ENCODE peak calls at places on chromosomes 16 and 17, in five cellular contexts. One of them, this sample, is unnamed.

GRCh38 chr17:19244357-19244756 is 7.2 kb downstream of the EPN2 start:
- DNase-seq in activated CD8-positive, alpha-beta T cell treated with anti-CD3 and anti-CD28 coated beads for 36 hours: no peak
- DNase-seq in iris pigment epithelial cell: no peak
- DNase-seq in upper lobe of right lung: no peak
- DNase-seq in NCI-H2029: no peak
- DNase-seq in this sample: no peak

GRCh38 chr17:56640116-56640515 is 46.6 kb downstream of the NOG start:
- DNase-seq in activated CD8-positive, alpha-beta T cell treated with anti-CD3 and anti-CD28 coated beads for 36 hours: no peak
- DNase-seq in iris pigment epithelial cell: no peak
- DNase-seq in upper lobe of right lung: no peak
- DNase-seq in NCI-H2029: no peak
- DNase-seq in this sample: no peak

GRCh38 chr16:50624449-50624782 is 56.7 kb downstream of the SNX20 start:
- DNase-seq in activated CD8-positive, alpha-beta T cell treated with anti-CD3 and anti-CD28 coated beads for 36 hours: no peak
- DNase-seq in iris pigment epithelial cell: no peak
- DNase-seq in upper lobe of right lung: no peak
- DNase-seq in NCI-H2029: no peak
- DNase-seq in this sample: no peak

GRCh38 chr17:43994272-43995149 is 9.9 kb upstream of the NAGS start:
- DNase-seq in activated CD8-positive, alpha-beta T cell treated with anti-CD3 and anti-CD28 coated beads for 36 hours: peak
- DNase-seq in iris pigment epithelial cell: peak
- DNase-seq in upper lobe of right lung: peak
- DNase-seq in NCI-H2029: no peak
- DNase-seq in this sample: no peak

GRCh38 chr17:40791808-40792436 is 7.8 kb downstream of the KRT28 start:
- DNase-seq in activated CD8-positive, alpha-beta T cell treated with anti-CD3 and anti-CD28 coated beads for 36 hours: no peak
- DNase-seq in iris pigment epithelial cell: peak
- DNase-seq in upper lobe of right lung: no peak
- DNase-seq in NCI-H2029: no peak
- DNase-seq in this sample: peak

GRCh38 chr17:6461792-6462524 is 17.7 kb downstream of the PIMREG start:
- DNase-seq in activated CD8-positive, alpha-beta T cell treated with anti-CD3 and anti-CD28 coated beads for 36 hours: peak
- DNase-seq in iris pigment epithelial cell: no peak
- DNase-seq in upper lobe of right lung: no peak
- DNase-seq in NCI-H2029: no peak
- DNase-seq in this sample: no peak

GRCh38 chr17:2412561-2413021 is 11.7 kb upstream of the MNT start:
- DNase-seq in activated CD8-positive, alpha-beta T cell treated with anti-CD3 and anti-CD28 coated beads for 36 hours: no peak
- DNase-seq in iris pigment epithelial cell: no peak
- DNase-seq in upper lobe of right lung: peak
- DNase-seq in NCI-H2029: no peak
- DNase-seq in this sample: no peak

GRCh38 chr16:48628359-48628985 is 18.5 kb upstream of the N4BP1 start:
- DNase-seq in activated CD8-positive, alpha-beta T cell treated with anti-CD3 and anti-CD28 coated beads for 36 hours: no peak
- DNase-seq in iris pigment epithelial cell: no peak
- DNase-seq in upper lobe of right lung: peak
- DNase-seq in NCI-H2029: no peak
- DNase-seq in this sample: no peak

GRCh38 chr17:17055286-17056166 is 13.3 kb downstream of the MPRIP start:
- DNase-seq in activated CD8-positive, alpha-beta T cell treated with anti-CD3 and anti-CD28 coated beads for 36 hours: no peak
- DNase-seq in iris pigment epithelial cell: no peak
- DNase-seq in upper lobe of right lung: peak
- DNase-seq in NCI-H2029: no peak
- DNase-seq in this sample: no peak

GRCh38 chr17:47099987-47100711 is 88.9 kb downstream of the CDC27 start:
- DNase-seq in activated CD8-positive, alpha-beta T cell treated with anti-CD3 and anti-CD28 coated beads for 36 hours: peak
- DNase-seq in iris pigment epithelial cell: peak
- DNase-seq in upper lobe of right lung: peak
- DNase-seq in NCI-H2029: peak
- DNase-seq in this sample: peak

GRCh38 chr17:2222901-2223616 is 80.5 kb downstream of the SMG6 start:
- DNase-seq in activated CD8-positive, alpha-beta T cell treated with anti-CD3 and anti-CD28 coated beads for 36 hours: peak
- DNase-seq in iris pigment epithelial cell: no peak
- DNase-seq in upper lobe of right lung: no peak
- DNase-seq in NCI-H2029: no peak
- DNase-seq in this sample: peak

GRCh38 chr17:68089881-68090280 is 54.3 kb downstream of the KPNA2 start:
- DNase-seq in activated CD8-positive, alpha-beta T cell treated with anti-CD3 and anti-CD28 coated beads for 36 hours: peak
- DNase-seq in iris pigment epithelial cell: no peak
- DNase-seq in upper lobe of right lung: peak
- DNase-seq in NCI-H2029: peak
- DNase-seq in this sample: peak

GRCh38 chr16:1785846-1786170 is 3.0 kb downstream of the NUBP2 start:
- DNase-seq in activated CD8-positive, alpha-beta T cell treated with anti-CD3 and anti-CD28 coated beads for 36 hours: no peak
- DNase-seq in iris pigment epithelial cell: no peak
- DNase-seq in upper lobe of right lung: peak
- DNase-seq in NCI-H2029: no peak
- DNase-seq in this sample: no peak

GRCh38 chr16:23288726-23289512 is 13.2 kb upstream of the SCNN1B start:
- DNase-seq in activated CD8-positive, alpha-beta T cell treated with anti-CD3 and anti-CD28 coated beads for 36 hours: no peak
- DNase-seq in iris pigment epithelial cell: no peak
- DNase-seq in upper lobe of right lung: no peak
- DNase-seq in NCI-H2029: no peak
- DNase-seq in this sample: no peak

This sample was measured in astrocyte.